ENCODE peak calls at places on chromosome 6, in ten cellular contexts. C is SW 1271; E is left colon; B is naive thymus-derived CD4-positive, alpha-beta T cell; P is PC-9; O is activated CD4-positive, alpha-beta T cell treated with anti-CD3 and anti-CD28 coated beads, Interleukin-2, amount 10 ng/mL, durations not matched to agents 7 days and 5 days; Q is activated T-cell treated with anti-CD3 and anti-CD28 coated beads, Interleukin-2, amount 50 U/mL, for 72 hours; X is HT1080; S is activated naive CD8-positive, alpha-beta T cell treated with anti-CD3 and anti-CD28 coated beads for 36 hours; T is AG09319. N is an unnamed sample.

GRCh38 chr6:157518399-157519250 is 137.6 kb downstream of the ZDHHC14 start:
- DNase-seq in Q (no peak), C (no peak), T (no peak), O (no peak), P (no peak), B (no peak), E (no peak), S (no peak), X (no peak), N (no peak)

GRCh38 chr6:168088161-168089106 is 9.4 kb upstream of the FRMD1 start:
- DNase-seq in P (no peak), S (no peak), Q (no peak), X (no peak), O (no peak), E (peak; percentile 70), B (no peak), T (no peak), C (no peak), N (no peak)

GRCh38 chr6:38776515-38776914 is 61.4 kb downstream of the DNAH8 start:
- DNase-seq in T (no peak), E (no peak), C (peak; percentile 41), O (no peak), P (no peak), B (no peak), S (no peak), Q (no peak), X (peak; percentile 46), N (no peak)

GRCh38 chr6:32153252-32153834 is 598 bp upstream of the PPT2 start:
- DNase-seq in Q (peak; percentile 5), E (peak; percentile 41), T (no peak), S (peak; percentile 40), O (no peak), C (no peak), X (no peak), P (peak; percentile 75), B (no peak), N (no peak)

GRCh38 chr6:106702451-106703110 is 73.2 kb downstream of the QRSL1 start:
- DNase-seq in P (no peak), T (no peak), S (no peak), C (no peak), B (no peak), Q (no peak), E (peak; percentile 20), O (no peak), X (no peak), N (no peak)

GRCh38 chr6:144548525-144548924 is 263.4 kb downstream of the UTRN start:
- DNase-seq in O (no peak), C (no peak), T (no peak), Q (no peak), X (no peak), P (no peak), E (no peak), B (no peak), S (no peak), N (no peak)

GRCh38 chr6:126337323-126337722 is 2.6 kb upstream of the CENPW start:
- DNase-seq in B (no peak), T (peak; percentile 25), Q (no peak), P (no peak), X (peak; percentile 20), O (no peak), C (no peak), S (no peak), E (no peak), N (no peak)

GRCh38 chr6:42259841-42260395 is 42.3 kb upstream of the MRPS10 start:
- DNase-seq in X (no peak), P (no peak), O (no peak), B (no peak), C (no peak), Q (no peak), T (no peak), S (no peak), E (no peak), N (no peak)

GRCh38 chr6:154488276-154488627 is 22.2 kb downstream of the CNKSR3 start:
- DNase-seq in O (no peak), P (no peak), Q (no peak), B (no peak), T (no peak), X (no peak), E (no peak), C (no peak), S (no peak), N (no peak)

GRCh38 chr6:160667854-160668481 is 3.9 kb upstream of the LPA start:
- DNase-seq in B (peak; percentile 1), X (peak; percentile 8), C (peak; percentile 9), Q (peak; percentile 30), O (peak; percentile 47), E (peak; percentile 18), S (peak; percentile 33), P (peak; percentile 12), T (no peak), N (no peak)

GRCh38 chr6:157034433-157035230 is 257.5 kb downstream of the ARID1B start:
- DNase-seq in T (no peak), O (no peak), X (peak; percentile 59), S (no peak), B (peak; percentile 51), P (no peak), Q (no peak), C (peak; percentile 51), E (no peak), N (no peak)

GRCh38 chr6:168209420-168209819 is 110.2 kb downstream of the DACT2 start:
- DNase-seq in Q (no peak), C (no peak), S (no peak), P (no peak), X (no peak), B (no peak), T (no peak), O (no peak), E (no peak), N (no peak)

GRCh38 chr6:30013296-30013922 is 47.7 kb upstream of the POLR1H start:
- DNase-seq in C (no peak), O (peak; percentile 43), P (no peak), S (no peak), Q (no peak), E (peak; percentile 70), B (peak; percentile 47), X (no peak), T (no peak), N (no peak)

GRCh38 chr6:73236147-73236750 is 11.0 kb upstream of the KHDC1L start:
- DNase-seq in C (peak; percentile 9), X (peak; percentile 63), O (no peak), B (no peak), Q (no peak), S (no peak), T (peak; percentile 77), P (no peak), E (no peak), N (no peak)

GRCh38 chr6:42831237-42831636 is 48.2 kb upstream of the RPL7L1 start:
- DNase-seq in P (no peak), E (no peak), X (peak; percentile 1), S (no peak), C (no peak), Q (no peak), O (no peak), B (no peak), T (no peak), N (no peak)

GRCh38 chr6:157669747-157670216 is 153.3 kb upstream of the SNX9 start:
- DNase-seq in P (no peak), B (peak; percentile 9), E (peak; percentile 80), T (peak; percentile 61), S (peak; percentile 19), Q (peak; percentile 18), O (no peak), C (no peak), X (peak; percentile 66), N (no peak)

GRCh38 chr6:31901415-31901952 is 402 bp downstream of the ZBTB12 start:
- DNase-seq in T (no peak), C (peak; percentile 62), O (peak; percentile 63), S (peak; percentile 67), X (peak; percentile 32), E (peak; percentile 79), B (peak; percentile 75), Q (peak; percentile 70), P (peak; percentile 52), N (peak; percentile 46)

GRCh38 chr6:144140859-144141258 is 9.5 kb upstream of the STX11 start:
- DNase-seq in E (no peak), B (no peak), T (no peak), X (no peak), P (no peak), S (no peak), O (no peak), C (no peak), Q (no peak), N (no peak)

GRCh38 chr6:74753883-74754600 is 451.8 kb downstream of the COL12A1 start:
- DNase-seq in X (no peak), S (no peak), O (no peak), C (no peak), T (peak; percentile 52), Q (no peak), E (no peak), P (no peak), B (no peak), N (no peak)

GRCh38 chr6:227074-227782 is 65.1 kb upstream of the DUSP22 start:
- DNase-seq in E (no peak), X (no peak), O (no peak), P (no peak), Q (no peak), T (no peak), C (no peak), B (no peak), S (no peak), N (no peak)

GRCh38 chr6:158002951-158003853 is 21.5 kb downstream of the SYNJ2 start:
- DNase-seq in C (no peak), S (peak; percentile 71), X (peak; percentile 75), T (peak; percentile 87), B (no peak), O (peak; percentile 21), P (peak; percentile 59), E (no peak), Q (peak; percentile 76), N (no peak)